ENCODE peak calls at places on chromosomes 2 and 18, in five cellular contexts. P, X, L, G and H are unnamed samples. For H3K4me1, the result is how much of the 10 kb centered on the place peaks cover.

GRCh38 chr2:61658841-61659780 is 121.0 kb upstream of the XPO1 start:
- DNase-seq in P (peak), X (peak), L (peak), G (peak), H (no peak)

GRCh38 chr2:54595999-54596903 is 127.2 kb upstream of the EML6 start:
- DNase-seq in P (no peak), X (no peak), L (no peak), G (no peak), H (peak)

GRCh38 chr2:150327546-150328495 is 159.6 kb downstream of the RND3 start:
- DNase-seq in P (no peak), X (no peak), L (no peak), G (no peak), H (no peak)

GRCh38 chr2:72770879-72771461 is 54.9 kb downstream of the EXOC6B start:
- DNase-seq in P (peak), X (peak), L (peak), G (peak), H (peak)

GRCh38 chr2:11503354-11503927 is 30.4 kb upstream of the GREB1 start:
- DNase-seq in P (peak), X (no peak), L (no peak), G (no peak), H (no peak)

GRCh38 chr2:176392744-176393414 is 123.6 kb downstream of the MTX2 start:
- DNase-seq in P (no peak), X (no peak), L (no peak), G (no peak), H (no peak)

GRCh38 chr2:241033994-241034393 is 35.6 kb downstream of the SNED1 start:
- DNase-seq in P (no peak), X (no peak), L (no peak), G (no peak), H (no peak)

GRCh38 chr18:79938196-79938595 is 13.3 kb downstream of the SLC66A2 start:
- DNase-seq in P (no peak), X (no peak), L (no peak), G (no peak), H (no peak)

GRCh38 chr2:210663574-210663973 is 107.2 kb downstream of the CPS1 start:
- DNase-seq in P (peak), X (no peak), L (no peak), G (no peak), H (peak)

GRCh38 chr2:163347982-163348842 is 387.6 kb downstream of the FIGN start:
- DNase-seq in P (peak), X (peak), L (peak), G (peak), H (peak)

GRCh38 chr2:217371681-217372297 is 511.9 kb upstream of the TNP1 start:
- DNase-seq in P (no peak), X (no peak), L (no peak), G (no peak), H (no peak)

GRCh38 chr18:7514796-7515440 is 52.2 kb upstream of the PTPRM start:
- DNase-seq in P (no peak), X (no peak), L (no peak), G (peak), H (no peak)

GRCh38 chr2:5164806-5165525 is 527.2 kb upstream of the SOX11 start:
- DNase-seq in P (no peak), X (no peak), L (no peak), G (no peak), H (no peak)

GRCh38 chr2:160033732-160034392 is 28.6 kb downstream of the PLA2R1 start:
- DNase-seq in P (peak), X (no peak), L (no peak), G (no peak), H (no peak)

GRCh38 chr2:12642332-12642731 is 74.4 kb upstream of the TRIB2 start:
- DNase-seq in P (no peak), X (no peak), L (no peak), G (no peak), H (no peak)

GRCh38 chr2:101986804-101987740 is 4.7 kb upstream of the IL1R2 start:
- DNase-seq in P (no peak), X (no peak), L (no peak), G (no peak), H (no peak)

GRCh38 chr2:37378411-37378810 is 34.0 kb downstream of the QPCT start:
- DNase-seq in P (no peak), X (no peak), L (no peak), G (no peak), H (no peak)

GRCh38 chr2:36455788-36456187 is 100.2 kb downstream of the CRIM1 start:
- DNase-seq in P (no peak), X (no peak), L (no peak), G (no peak), H (peak)

GRCh38 chr18:48940854-48941531 is 9.8 kb downstream of the SMAD7 start:
- DNase-seq in P (no peak), X (no peak), L (no peak), G (no peak), H (no peak)

GRCh38 chr2:195330513-195330956 is 326.5 kb upstream of the SLC39A10 start:
- DNase-seq in P (no peak), X (no peak), L (no peak), G (no peak), H (no peak)

GRCh38 chr18:31490387-31490786 is 7.6 kb upstream of the DSG2 start:
- DNase-seq in P (peak), X (no peak), L (no peak), G (no peak), H (no peak)

GRCh38 chr2:54925022-54925421 is 125.2 kb downstream of the RTN4 start:
- DNase-seq in P (no peak), X (no peak), L (no peak), G (no peak), H (no peak)

GRCh38 chr2:70707706-70708105 is 60.3 kb downstream of the ADD2 start:
- DNase-seq in P (no peak), X (no peak), L (no peak), G (no peak), H (no peak)

GRCh38 chr2:68342470-68342869 is 22.6 kb upstream of the PLEK start:
- DNase-seq in P (no peak), X (no peak), L (no peak), G (no peak), H (no peak)

DNA sequence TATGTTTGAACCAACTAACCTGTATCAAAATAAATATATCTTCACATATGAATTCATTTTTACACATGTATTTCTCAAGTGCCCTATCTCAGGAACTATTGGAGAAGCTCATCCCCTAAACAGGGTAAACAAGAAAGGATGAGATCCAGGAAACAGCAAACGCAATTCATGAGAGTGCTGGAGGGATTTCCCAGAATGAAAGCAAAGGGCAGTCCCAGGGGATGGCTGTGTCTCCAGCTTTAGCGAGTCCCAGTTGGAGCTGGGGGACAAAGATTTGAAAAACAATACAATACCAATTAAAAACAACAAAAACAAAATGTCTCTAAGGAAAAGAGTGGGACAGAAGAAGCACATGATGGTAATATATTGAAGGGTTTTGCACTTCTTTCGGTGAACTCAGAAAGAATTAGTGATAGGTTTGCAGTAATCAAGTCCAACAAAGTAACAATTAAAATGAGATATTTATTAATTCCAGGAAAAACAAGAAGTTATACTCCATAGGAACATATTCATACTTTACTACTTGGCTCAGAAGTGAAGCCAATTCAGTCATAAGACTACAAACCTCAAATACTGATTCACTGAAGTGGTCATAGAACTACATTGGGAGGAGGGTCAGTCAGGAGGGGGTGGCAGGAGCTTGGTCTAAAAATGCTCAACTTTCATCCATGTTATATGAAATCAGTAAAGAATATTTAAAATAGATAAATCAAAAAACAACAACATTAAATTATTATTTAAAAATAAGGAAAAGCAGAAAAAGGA is 73.1 kb upstream of the PDE1A start:
- DNase-seq in P (no peak), X (no peak), L (no peak), G (no peak), H (no peak)
- TF ChIP-seq CTCF in P (no peak), X (no peak), L (no peak), G (no peak), H (no peak)

DNA sequence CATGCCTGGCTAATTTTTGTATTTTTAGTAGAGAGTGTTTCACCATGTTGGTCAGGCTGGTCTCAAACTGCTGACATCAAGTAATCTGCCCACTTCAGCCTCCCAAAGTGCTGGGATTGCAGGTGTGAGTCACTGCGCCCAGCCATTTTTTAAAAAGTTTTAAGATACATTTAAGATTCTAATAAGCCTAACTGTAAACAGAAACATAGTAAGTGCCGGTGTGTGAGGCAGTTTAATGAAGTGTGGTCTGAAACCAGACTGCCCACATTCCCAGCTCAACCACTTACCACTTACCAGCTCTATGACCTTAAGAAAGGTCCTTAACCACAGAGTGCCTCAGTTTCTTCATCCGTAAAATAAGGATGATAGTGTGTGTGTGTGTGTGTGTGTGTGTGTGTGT is 42.4 kb downstream of the TMEM237 start:
- DNase-seq in P (no peak), X (no peak), L (no peak), G (no peak), H (no peak)
- H3K4me3 ChIP-seq in P (no peak), X (no peak), L (no peak), G (no peak), H (no peak)

GRCh38 chr2:44061876-44062275 is 66.1 kb upstream of the LRPPRC start:
- DNase-seq in P (peak), X (no peak), L (no peak), G (no peak), H (no peak)
- H3K4me1 ChIP-seq in P (under half), X (under half), L (under half), G (under half), H (under half)

GRCh38 chr2:221640686-221641085 is 68.6 kb upstream of the EPHA4 start:
- DNase-seq in P (no peak), X (no peak), L (no peak), G (no peak), H (no peak)

GRCh38 chr2:221641181-221641871 is 69.2 kb upstream of the EPHA4 start:
- DNase-seq in P (no peak), X (no peak), L (no peak), G (no peak), H (no peak)

DNA sequence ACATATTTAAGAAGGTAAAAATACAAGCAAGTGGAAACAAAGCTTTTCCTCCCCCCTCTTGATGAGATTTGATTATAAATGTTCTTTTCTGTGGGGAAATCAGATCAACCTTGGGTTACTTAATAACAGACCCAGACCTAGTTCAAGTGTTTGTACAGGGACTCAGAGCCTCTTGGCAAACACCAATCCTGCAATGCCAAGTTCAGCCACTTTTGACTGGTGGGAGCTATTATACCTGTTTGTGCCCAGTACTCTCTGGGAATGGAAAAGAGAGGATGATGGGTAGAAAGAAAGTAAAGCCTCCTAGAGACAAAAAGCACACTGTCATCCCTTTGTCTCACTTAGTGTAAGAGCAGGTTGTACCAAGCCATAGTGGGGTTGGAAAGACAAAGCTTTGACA is 63.8 kb upstream of the EPHA4 start:
- DNase-seq in P (peak), X (no peak), L (no peak), G (peak), H (no peak)
- TF ChIP-seq CTCF in P (no peak), X (no peak), L (no peak), G (peak), H (no peak)